ENCODE peak calls at places on chromosomes 1 and 21, in nine cellular contexts. F, X, N, G, O, T, P, V and R are unnamed samples.

GRCh38 chr1:2785631-2786328 is 15.7 kb downstream of the TTC34 start:
- DNase-seq in V (no peak), P (peak; percentile 6), N (no peak), O (no peak), T (no peak), G (no peak), X (no peak), F (no peak), R (no peak)

GRCh38 chr21:45982256-45982757 is 737 bp downstream of the COL6A1 start:
- DNase-seq in T (no peak), O (no peak), X (no peak), F (no peak), P (peak; percentile 57), G (no peak), N (no peak), V (no peak), R (no peak)

GRCh38 chr1:212162635-212163034 is 122.6 kb upstream of the PPP2R5A start:
- DNase-seq in V (no peak), N (no peak), T (no peak), F (no peak), X (no peak), O (peak; percentile 41), P (peak; percentile 36), G (no peak), R (peak; percentile 57)

GRCh38 chr1:85865183-85865582 is 156.9 kb upstream of the ZNHIT6 start:
- DNase-seq in P (no peak), V (no peak), F (no peak), N (no peak), X (no peak), G (no peak), T (no peak), O (no peak), R (peak; percentile 17)

GRCh38 chr1:153563339-153563952 is 2.2 kb downstream of the S100A2 start:
- DNase-seq in F (no peak), O (no peak), T (no peak), X (no peak), G (no peak), V (no peak), N (no peak), P (peak; percentile 12), R (no peak)

GRCh38 chr1:24878775-24879742 is 51.0 kb downstream of the RUNX3 start:
- DNase-seq in O (no peak), T (no peak), X (no peak), F (no peak), V (no peak), P (no peak), N (no peak), G (no peak), R (peak; percentile 2)

GRCh38 chr1:227316456-227316855 is 1.8 kb downstream of the CDC42BPA start:
- DNase-seq in P (no peak), O (no peak), F (no peak), T (no peak), X (no peak), G (no peak), V (no peak), N (no peak), R (no peak)

GRCh38 chr21:33115586-33116541 is 45.9 kb downstream of the OLIG1 start:
- DNase-seq in P (no peak), V (no peak), X (no peak), F (no peak), O (no peak), T (no peak), G (no peak), N (no peak), R (no peak)

GRCh38 chr21:41659791-41660560 is 106.9 kb downstream of the RIPK4 start:
- DNase-seq in X (no peak), V (no peak), G (no peak), N (no peak), T (no peak), O (no peak), F (no peak), P (no peak), R (no peak)

GRCh38 chr1:245965398-245965797 is 541.7 kb downstream of the SMYD3 start:
- DNase-seq in O (no peak), T (no peak), V (no peak), X (no peak), F (no peak), P (no peak), N (no peak), G (no peak), R (no peak)

GRCh38 chr21:27406297-27407009 is 439.6 kb upstream of the ADAMTS5 start:
- DNase-seq in O (no peak), V (no peak), F (no peak), T (no peak), G (no peak), N (no peak), P (no peak), X (no peak), R (peak; percentile 67)

GRCh38 chr1:93680121-93681094 is 1.2 kb downstream of the BCAR3 start:
- DNase-seq in F (peak; percentile 61), O (no peak), X (peak; percentile 89), T (peak; percentile 45), N (peak; percentile 22), V (no peak), G (peak; percentile 80), P (peak; percentile 79), R (peak; percentile 89)

GRCh38 chr1:16167331-16168143 is 11.7 kb upstream of the EPHA2 start:
- DNase-seq in G (no peak), T (peak; percentile 85), N (peak; percentile 47), F (peak; percentile 70), O (no peak), X (peak; percentile 86), P (peak; percentile 72), V (peak; percentile 51), R (peak; percentile 30)

GRCh38 chr1:39333296-39333695 is 128.8 kb downstream of the MACF1 start:
- DNase-seq in T (no peak), P (no peak), F (no peak), V (no peak), G (no peak), N (no peak), X (no peak), O (no peak), R (no peak)

GRCh38 chr1:34987018-34987417 is 1.9 kb upstream of the TMEM35B start:
- DNase-seq in P (no peak), G (no peak), T (no peak), N (no peak), X (no peak), F (no peak), V (no peak), O (no peak), R (peak; percentile 41)

GRCh38 chr1:9228589-9228988 is 6.0 kb upstream of the H6PD start:
- DNase-seq in F (no peak), N (no peak), G (no peak), T (no peak), O (no peak), V (no peak), X (no peak), P (no peak), R (no peak)

GRCh38 chr1:151620286-151620685 is 8.4 kb downstream of the SNX27 start:
- DNase-seq in N (no peak), P (no peak), G (no peak), F (no peak), X (no peak), O (no peak), V (no peak), T (no peak), R (peak; percentile 60)

GRCh38 chr1:247352175-247352574 is 20.5 kb upstream of the ZNF496 start:
- DNase-seq in F (no peak), T (no peak), O (no peak), V (no peak), P (no peak), X (no peak), N (no peak), G (no peak), R (no peak)

GRCh38 chr1:117606608-117607261 is 887 bp downstream of the TENT5C start:
- DNase-seq in F (no peak), O (no peak), G (no peak), P (peak; percentile 60), T (peak; percentile 63), X (peak; percentile 25), N (peak; percentile 36), V (peak; percentile 39), R (peak; percentile 9)